ENCODE peak calls at places on chromosome 2, in six cellular contexts. H, X, A, W, V and P are unnamed samples.

GRCh38 chr2:164877169-164877568 is 35.5 kb upstream of the COBLL1 start:
- DNase-seq in H (no peak), V (no peak), A (no peak), X (no peak), W (no peak), P (no peak)

GRCh38 chr2:240151477-240152031 is 11.1 kb upstream of the OTOS start:
- DNase-seq in V (no peak), H (no peak), W (no peak), X (no peak), A (no peak), P (no peak)

GRCh38 chr2:18094277-18094676 is 215.8 kb downstream of the KCNS3 start:
- DNase-seq in V (no peak), A (no peak), X (no peak), H (no peak), W (no peak), P (no peak)

GRCh38 chr2:241850544-241851324 is 8.0 kb downstream of the PDCD1 start:
- DNase-seq in X (no peak), H (no peak), A (peak), W (no peak), V (no peak), P (no peak)

GRCh38 chr2:239979243-239980023 is 45.7 kb downstream of the NDUFA10 start:
- DNase-seq in W (peak), H (no peak), V (no peak), A (no peak), X (no peak), P (no peak)

GRCh38 chr2:213757525-213757924 is 473.3 kb downstream of the SPAG16 start:
- DNase-seq in V (no peak), W (no peak), X (no peak), A (no peak), H (no peak), P (no peak)

GRCh38 chr2:164134368-164134767 is 398.6 kb upstream of the FIGN start:
- DNase-seq in V (no peak), W (no peak), H (no peak), X (no peak), A (no peak), P (no peak)

GRCh38 chr2:173750332-173750731 is 214.8 kb downstream of the SP3 start:
- DNase-seq in W (peak), V (no peak), H (no peak), A (no peak), X (peak), P (peak)

GRCh38 chr2:26001743-26002341 is 19.5 kb upstream of the KIF3C start:
- DNase-seq in V (no peak), H (peak), W (no peak), A (peak), X (no peak), P (no peak)

GRCh38 chr2:217086038-217086522 is 226.2 kb upstream of the TNP1 start:
- DNase-seq in W (no peak), V (no peak), H (peak), A (no peak), X (no peak), P (no peak)

GRCh38 chr2:98921062-98921461 is 15.0 kb downstream of the CRACDL start:
- DNase-seq in A (no peak), H (no peak), X (no peak), W (no peak), V (no peak), P (no peak)

GRCh38 chr2:85243101-85244072 is 84.4 kb downstream of the TGOLN2 start:
- DNase-seq in W (peak), V (peak), X (peak), H (no peak), A (no peak), P (peak)